ENCODE peak calls at places on chromosomes 12 and 14, in ten cellular contexts. N, S, B, R, L, E, Y, H, U and V are unnamed samples.

GRCh38 chr12:62934799-62935674 is at the start of gene PPM1H:
- DNase-seq in L (peak; percentile 28), R (peak; percentile 98), Y (peak; percentile 58), H (peak; percentile 79), N (no peak), E (peak; percentile 30), B (peak; percentile 48), U (peak; percentile 69), S (peak; percentile 82), V (peak; percentile 85)

GRCh38 chr12:104671407-104672095 is 214.8 kb downstream of the CHST11 start:
- DNase-seq in E (peak; percentile 90), B (peak; percentile 98), S (peak; percentile 81), U (peak; percentile 79), H (peak; percentile 83), L (no peak), R (no peak), N (peak; percentile 88), Y (peak; percentile 98), V (no peak)

GRCh38 chr12:63876980-63877379 is 32.5 kb downstream of the SRGAP1 start:
- DNase-seq in U (no peak), N (no peak), L (no peak), B (peak; percentile 37), Y (no peak), R (no peak), E (no peak), H (no peak), S (no peak), V (no peak)

GRCh38 chr12:77578471-77579262 is 252.0 kb upstream of the NAV3 start:
- DNase-seq in N (no peak), L (no peak), E (peak; percentile 5), Y (peak; percentile 23), R (no peak), U (no peak), S (no peak), B (no peak), H (no peak), V (no peak)

GRCh38 chr14:101364503-101365328 is 196.6 kb upstream of the DIO3 start:
- DNase-seq in B (no peak), E (no peak), R (no peak), Y (peak; percentile 17), N (no peak), L (no peak), S (peak; percentile 57), H (no peak), U (peak; percentile 9), V (no peak)

GRCh38 chr14:77478796-77479195 is 19.8 kb downstream of the ISM2 start:
- DNase-seq in R (no peak), E (no peak), S (no peak), L (no peak), B (no peak), H (no peak), U (peak; percentile 74), N (no peak), Y (no peak), V (no peak)

GRCh38 chr12:57090924-57091632 is 2.2 kb downstream of the NAB2 start:
- DNase-seq in H (no peak), U (peak; percentile 3), R (no peak), B (no peak), S (no peak), N (no peak), Y (peak; percentile 79), L (no peak), E (peak; percentile 35), V (no peak)

GRCh38 chr14:100471451-100472093 is 115.6 kb downstream of the BEGAIN start:
- DNase-seq in U (no peak), N (no peak), R (no peak), L (no peak), E (no peak), Y (no peak), B (no peak), S (no peak), H (no peak), V (no peak)

GRCh38 chr12:106753526-106753925 is 21.0 kb upstream of the RIC8B start:
- DNase-seq in L (no peak), E (no peak), N (no peak), U (peak; percentile 79), R (no peak), H (no peak), B (no peak), S (peak; percentile 62), Y (no peak), V (no peak)

GRCh38 chr12:48878548-48878947 is 12.9 kb upstream of the RND1 start:
- DNase-seq in N (no peak), R (no peak), L (no peak), S (no peak), U (no peak), B (no peak), H (no peak), E (no peak), Y (no peak), V (no peak)

GRCh38 chr12:46209914-46210834 is 58.7 kb downstream of the SLC38A1 start:
- DNase-seq in N (no peak), Y (no peak), H (peak; percentile 24), S (peak; percentile 59), E (no peak), L (no peak), U (no peak), B (peak; percentile 95), R (no peak), V (no peak)

GRCh38 chr12:100737168-100737567 is 57.4 kb upstream of the ANO4 start:
- DNase-seq in H (no peak), L (no peak), E (no peak), B (no peak), S (no peak), N (no peak), U (no peak), R (no peak), Y (no peak), V (no peak)

GRCh38 chr12:100745378-100746071 is 49.1 kb upstream of the ANO4 start:
- DNase-seq in B (no peak), U (no peak), E (no peak), S (no peak), H (no peak), N (no peak), Y (no peak), R (no peak), L (no peak), V (no peak)

GRCh38 chr12:100738086-100738485 is 56.5 kb upstream of the ANO4 start:
- DNase-seq in L (no peak), Y (no peak), S (no peak), N (no peak), B (no peak), E (no peak), U (no peak), H (no peak), R (no peak), V (no peak)

GRCh38 chr12:100743060-100743459 is 51.5 kb upstream of the ANO4 start:
- DNase-seq in U (no peak), B (no peak), Y (no peak), L (no peak), E (no peak), N (no peak), H (no peak), R (no peak), S (no peak), V (no peak)

GRCh38 chr12:100741084-100741711 is 53.4 kb upstream of the ANO4 start:
- DNase-seq in S (no peak), H (no peak), N (peak; percentile 3), R (no peak), Y (peak; percentile 51), E (peak; percentile 20), B (peak; percentile 37), U (peak; percentile 34), L (no peak), V (no peak)
- TF ChIP-seq CTCF in S (peak; percentile 48), H (peak; percentile 60), N (peak; percentile 57), R (peak; percentile 69), Y (peak; percentile 58), E (peak; percentile 88), B (peak; percentile 51), U (peak; percentile 83), L (peak; percentile 74), V (peak; percentile 77)

DNA sequence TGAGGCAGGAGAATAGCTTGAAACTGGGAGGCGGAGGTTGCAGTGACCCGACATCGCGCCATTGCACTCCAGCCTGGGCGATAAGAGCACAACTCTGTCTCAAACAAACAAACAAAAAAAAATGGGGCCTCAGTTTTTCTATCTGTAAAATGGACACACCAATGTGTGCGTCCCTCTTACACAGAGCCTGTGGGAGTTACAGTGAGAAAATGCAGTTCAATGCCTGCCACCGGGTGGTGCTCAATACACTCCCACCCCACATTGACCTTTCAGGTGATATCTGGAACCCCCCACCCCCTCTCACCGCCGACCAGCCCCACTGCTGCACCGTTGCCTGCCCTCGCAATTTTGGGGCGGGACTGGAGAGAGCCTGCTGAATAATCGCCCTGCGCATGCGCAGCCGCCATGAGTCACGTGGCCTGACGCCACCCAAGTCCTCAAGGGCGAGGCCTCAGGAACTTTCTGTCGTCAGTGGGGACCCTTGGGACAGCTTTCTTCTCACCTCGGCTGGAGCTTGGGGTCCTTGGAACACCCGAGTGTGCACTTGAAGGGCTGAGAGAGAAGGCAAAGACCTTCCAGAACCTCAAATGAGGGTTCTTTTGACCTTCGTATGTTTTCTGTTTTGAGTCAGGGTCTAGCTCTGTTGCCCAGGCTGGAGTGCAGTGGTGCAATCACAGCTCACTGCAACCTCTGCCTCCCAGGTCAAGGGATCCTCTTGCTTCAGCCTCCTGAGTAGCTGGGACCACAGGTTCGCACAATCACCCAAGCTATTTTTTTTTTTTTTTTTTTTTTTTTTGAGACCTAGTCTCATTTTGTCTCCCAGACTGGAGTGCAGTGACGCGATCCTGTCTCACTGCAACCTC is 14.6 kb upstream of the CABP1 start:
- DNase-seq in H (no peak), R (no peak), U (no peak), N (no peak), B (no peak), Y (no peak), L (no peak), S (no peak), E (no peak), V (no peak)
- TF ChIP-seq CTCF in H (no peak), R (no peak), U (peak; percentile 11), N (peak; percentile 11), B (peak; percentile 20), Y (no peak), L (peak; percentile 3), S (peak; percentile 20), E (peak; percentile 25), V (no peak)

DNA sequence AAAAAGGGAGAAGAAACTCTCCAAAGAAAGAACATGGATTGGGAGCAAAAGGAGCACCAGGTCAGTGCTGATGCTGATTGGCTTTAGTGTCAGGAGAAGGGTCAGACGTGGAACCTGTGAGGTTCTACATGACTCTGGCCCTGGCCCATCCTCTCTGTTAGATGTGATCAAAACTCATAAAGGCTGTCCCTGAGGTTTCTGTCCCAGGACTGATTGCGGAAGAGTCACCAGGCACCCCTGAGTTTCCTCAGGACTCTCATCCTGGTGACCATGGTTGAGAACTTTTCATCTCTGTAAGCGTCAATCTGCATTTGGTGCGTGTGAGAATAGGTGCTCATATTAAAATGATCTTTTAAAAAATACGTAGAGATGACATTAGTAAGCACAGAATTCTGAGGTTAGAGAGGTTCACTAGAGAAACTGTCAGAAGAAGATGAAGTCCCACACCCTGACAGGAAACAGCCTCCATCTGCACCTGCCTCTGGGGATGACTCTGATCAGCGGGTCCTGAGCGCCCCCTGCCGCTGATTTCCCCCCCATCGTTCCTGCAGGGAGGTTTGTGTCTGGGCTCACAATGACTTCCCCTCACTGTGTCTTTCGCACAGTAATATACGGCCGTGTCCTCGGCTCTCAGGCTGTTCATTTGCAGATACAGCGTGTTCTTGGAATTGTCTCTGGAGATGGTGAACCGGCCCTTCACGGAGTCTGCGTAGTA is 741.8 kb downstream of the TMEM121 start:
- DNase-seq in S (peak; percentile 48), N (no peak), B (peak; percentile 12), R (no peak), L (no peak), U (peak; percentile 20), E (no peak), Y (no peak), H (no peak), V (no peak)
- TF ChIP-seq CTCF in S (no peak), N (no peak), B (no peak), R (no peak), L (peak; percentile 20), U (no peak), E (no peak), Y (no peak), H (peak; percentile 11), V (no peak)

GRCh38 chr12:100163416-100164152 is 20.9 kb upstream of the BLTP3B start:
- DNase-seq in N (no peak), L (peak; percentile 48), Y (peak; percentile 79), U (peak; percentile 57), E (peak; percentile 48), H (peak; percentile 77), S (peak; percentile 87), R (peak; percentile 44), B (peak; percentile 81), V (peak; percentile 85)
- TF ChIP-seq CTCF in N (no peak), L (no peak), Y (no peak), U (no peak), E (peak; percentile 34), H (peak; percentile 15), S (peak; percentile 39), R (peak; percentile 31), B (no peak), V (no peak)